ENCODE peak calls at places on chromosomes 5 and 9, in five cellular contexts. E is left lung, L is A549, A is mucosa of descending colon, X is mammary epithelial cell. U is an unnamed sample. For H3K9me3, the result is how much of the 10 kb centered on the place peaks cover.

GRCh38 chr5:14183187-14183939 is 40.2 kb downstream of the TRIO start:
- DNase-seq in E (no peak), L (no peak), A (no peak), X (no peak), U (no peak)

GRCh38 chr5:80070338-80071056 is 35.3 kb downstream of the THBS4 start:
- DNase-seq in E (no peak), L (no peak), A (no peak), X (no peak), U (no peak)

GRCh38 chr9:14608521-14608920 is 84.7 kb downstream of the ZDHHC21 start:
- DNase-seq in E (no peak), L (no peak), A (no peak), X (no peak), U (no peak)

GRCh38 chr9:119160559-119160958 is 208.7 kb downstream of the BRINP1 start:
- DNase-seq in E (no peak), L (no peak), A (no peak), X (no peak), U (no peak)

GRCh38 chr5:59786271-59786805 is 107.2 kb downstream of the PDE4D start:
- DNase-seq in E (no peak), L (peak), A (no peak), X (peak), U (no peak)

GRCh38 chr5:139014726-139015125 is 139.6 kb upstream of the LRRTM2 start:
- DNase-seq in E (no peak), L (peak), A (no peak), X (peak), U (no peak)

GRCh38 chr5:135159626-135160025 is 125.6 kb upstream of the PITX1 start:
- DNase-seq in E (no peak), L (no peak), A (no peak), X (no peak), U (no peak)

GRCh38 chr9:126738553-126738952 is 66.3 kb upstream of the ZBTB43 start:
- DNase-seq in E (no peak), L (no peak), A (no peak), X (no peak), U (no peak)

DNA sequence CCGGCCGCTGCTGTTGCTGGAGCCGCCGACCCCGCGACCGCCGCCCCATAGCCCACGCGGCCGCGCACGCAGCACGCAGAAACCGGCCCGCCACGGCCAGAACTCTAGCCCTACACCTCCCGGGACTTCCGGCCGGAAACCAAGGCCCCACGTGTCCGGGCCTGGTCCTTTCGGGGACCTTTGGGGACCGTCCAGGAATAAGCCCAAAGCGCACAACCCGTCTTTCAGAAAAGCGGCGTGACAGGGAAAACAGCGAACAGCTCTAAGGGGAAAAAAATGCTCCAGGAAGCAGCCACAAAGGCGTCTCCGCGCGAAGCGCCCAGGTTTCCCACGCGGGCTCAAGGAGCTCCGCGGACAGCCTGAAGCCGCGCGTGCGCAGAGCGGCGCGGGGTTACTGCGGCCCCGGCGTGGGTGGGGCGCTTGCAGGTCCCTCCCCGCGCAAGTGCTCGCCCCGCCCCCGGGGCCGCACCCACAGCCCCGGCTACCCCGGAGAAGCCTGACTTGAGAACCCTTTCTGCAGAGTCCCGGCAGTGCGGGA is at the start of the genes NSUN2 and SRD5A1:
- DNase-seq in E (peak), L (peak), A (peak), X (peak), U (peak)
- H3K9me3 ChIP-seq in E (under half), L (under half), A (under half), X (under half), U (under half)

DNA sequence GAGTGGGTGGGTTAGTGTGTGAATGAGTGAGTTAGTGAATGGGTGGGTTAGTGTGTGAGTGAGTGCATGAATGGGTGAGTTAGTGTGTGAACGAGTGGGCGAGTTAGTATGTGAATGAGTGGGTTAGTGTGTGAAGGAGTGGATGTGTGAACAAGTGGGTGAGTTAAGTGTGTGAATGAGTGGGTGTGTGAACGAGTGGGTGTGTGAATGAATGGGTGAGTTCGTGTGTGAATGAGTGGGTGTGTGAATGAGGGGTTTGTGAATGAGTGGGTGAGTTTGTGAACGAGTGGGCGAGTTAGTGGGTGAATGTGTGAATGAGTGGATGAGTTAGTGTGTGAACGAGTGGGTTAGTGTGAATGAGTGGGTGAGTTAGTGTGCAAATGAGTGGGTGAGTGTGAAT is 34.0 kb downstream of the NKD2 start:
- DNase-seq in E (no peak), L (no peak), A (no peak), X (no peak), U (no peak)
- H3K9me3 ChIP-seq in E (under half), L (under half), A (under half), X (under half), U (under half)

GRCh38 chr5:132458226-132458560 is 32.4 kb downstream of the IRF1 start:
- DNase-seq in E (no peak), L (no peak), A (no peak), X (peak), U (no peak)

GRCh38 chr5:132458651-132459030 is 31.9 kb downstream of the IRF1 start:
- DNase-seq in E (no peak), L (no peak), A (no peak), X (peak), U (no peak)

GRCh38 chr5:132459983-132460834 is 30.4 kb downstream of the IRF1 start:
- DNase-seq in E (no peak), L (no peak), A (peak), X (no peak), U (no peak)

GRCh38 chr5:132460835-132461230 is 29.7 kb downstream of the IRF1 start:
- DNase-seq in E (no peak), L (no peak), A (peak), X (no peak), U (no peak)

DNA sequence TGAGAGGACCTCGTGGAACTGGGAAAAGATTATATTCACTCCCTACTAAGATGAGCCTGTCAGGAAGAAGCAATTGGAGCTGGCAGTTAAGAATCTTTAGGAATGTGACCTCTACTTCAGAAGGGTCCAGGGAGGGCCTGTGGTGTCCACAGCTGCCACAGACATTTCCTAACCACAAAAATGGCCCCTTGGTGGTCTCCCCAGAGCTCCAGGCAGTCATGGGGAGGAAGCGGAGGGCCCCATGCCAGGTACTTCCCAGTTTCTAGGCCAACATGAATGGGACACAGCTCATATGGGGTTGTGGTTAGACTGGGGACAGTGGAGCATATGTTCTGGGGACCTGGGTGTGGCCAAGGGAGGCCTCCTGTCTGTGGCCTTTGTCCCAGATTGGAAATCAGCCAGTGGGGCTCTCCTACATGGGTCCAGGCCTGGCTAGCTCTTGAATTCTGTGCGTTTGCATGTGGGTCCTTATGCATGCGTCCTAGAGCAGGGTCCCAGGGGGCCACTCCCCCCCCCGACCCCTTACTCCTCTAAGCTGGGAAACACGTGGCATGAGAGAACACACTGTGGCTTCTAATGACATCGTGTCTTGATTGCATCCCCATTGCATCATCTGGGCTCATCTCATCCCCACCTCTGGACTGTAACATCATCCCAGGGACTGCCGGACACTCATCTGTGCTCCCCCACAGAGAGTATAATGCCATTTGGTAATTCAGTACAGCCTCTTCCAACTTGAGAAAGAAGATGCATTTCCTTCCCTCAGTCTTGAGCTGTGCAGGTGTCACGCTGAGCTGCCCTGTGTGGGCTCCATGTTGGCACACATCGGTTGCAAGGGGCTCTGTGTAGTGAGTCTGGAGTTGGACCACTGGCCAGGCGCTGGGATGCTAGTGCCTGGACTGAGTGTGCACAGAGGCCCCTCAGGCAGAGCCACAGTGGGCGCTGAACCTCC is 31.3 kb downstream of the IRF1 start:
- DNase-seq in E (no peak), L (no peak), A (peak), X (no peak), U (no peak)
- H3K9me3 ChIP-seq in E (under half), L (under half), A (under half), X (under half), U (under half)

GRCh38 chr9:101877439-101877838 is 139.0 kb upstream of the GRIN3A start:
- DNase-seq in E (no peak), L (no peak), A (no peak), X (no peak), U (no peak)

GRCh38 chr9:101880846-101881245 is 142.4 kb upstream of the GRIN3A start:
- DNase-seq in E (no peak), L (no peak), A (no peak), X (no peak), U (no peak)

GRCh38 chr9:101878734-101879133 is 140.3 kb upstream of the GRIN3A start:
- DNase-seq in E (no peak), L (no peak), A (no peak), X (no peak), U (no peak)

GRCh38 chr9:101881508-101881907 is 143.1 kb upstream of the GRIN3A start:
- DNase-seq in E (no peak), L (no peak), A (no peak), X (no peak), U (no peak)
- H3K9me3 ChIP-seq in E (under half), L (under half), A (under half), X (under half), U (under half)

DNA sequence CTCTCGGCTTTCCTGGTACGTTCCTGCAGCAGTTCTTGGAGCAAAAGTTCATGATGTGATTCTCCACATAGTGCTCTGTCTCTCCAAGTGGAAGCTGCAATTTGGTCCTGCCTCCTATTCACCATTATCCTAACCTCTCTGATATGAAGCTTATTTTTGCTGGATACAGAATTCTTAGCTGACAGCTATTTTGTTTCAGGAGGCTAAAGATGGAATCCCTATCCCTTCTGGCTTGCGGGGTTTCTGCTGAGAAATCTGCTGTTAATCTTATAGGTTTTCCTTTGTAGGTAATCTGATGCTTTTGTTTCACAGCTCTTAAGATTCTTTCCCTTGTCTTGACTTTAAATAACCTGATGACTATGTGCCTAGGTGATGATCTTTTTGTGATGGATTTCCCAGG is 181.6 kb upstream of the VLDLR start:
- DNase-seq in E (no peak), L (no peak), A (no peak), X (no peak), U (no peak)
- H3K9me3 ChIP-seq in E (under half), L (half or more), A (under half), X (under half), U (under half)

DNA sequence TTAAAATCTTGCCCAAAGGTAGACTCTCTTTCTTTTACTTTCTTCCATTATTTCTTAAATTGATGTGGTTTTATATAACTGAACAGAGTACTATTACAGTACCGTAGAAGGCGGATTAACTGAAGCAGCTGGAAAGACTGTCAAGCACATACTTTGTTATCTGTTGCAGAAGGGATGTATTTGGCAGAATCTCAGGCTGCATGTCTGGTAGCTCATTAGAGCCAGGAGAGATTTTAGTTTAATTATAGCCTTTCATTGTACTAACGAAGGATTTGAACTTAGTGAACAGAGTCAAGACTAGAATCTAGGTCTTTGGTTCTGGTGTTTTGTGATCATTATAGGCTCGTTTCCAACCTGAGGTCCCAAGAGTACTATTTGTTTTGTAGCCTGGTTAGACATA is 20.6 kb downstream of the ZNF354C start:
- DNase-seq in E (no peak), L (no peak), A (no peak), X (no peak), U (no peak)
- H3K9me3 ChIP-seq in E (under half), L (half or more), A (half or more), X (half or more), U (under half)

DNA sequence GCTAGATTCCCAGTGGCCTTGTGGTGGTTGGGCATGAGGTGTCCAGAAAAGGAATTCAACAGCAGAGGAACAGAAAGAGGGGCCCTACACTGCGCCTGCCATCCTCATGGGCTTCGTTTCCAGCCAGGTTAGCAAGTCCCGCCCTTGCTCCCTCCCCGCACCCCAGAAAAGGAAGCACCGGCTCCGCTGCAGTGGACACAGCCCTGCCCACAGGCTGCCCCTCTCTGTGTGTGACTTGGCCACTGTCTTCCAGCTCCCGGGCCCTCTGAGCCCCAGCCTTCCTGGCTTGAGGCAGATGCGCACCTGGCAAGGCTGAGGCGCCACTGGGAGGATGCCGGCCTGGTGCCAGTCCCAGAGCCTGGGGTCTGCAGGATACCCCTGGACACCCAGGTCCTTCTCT is 305.0 kb upstream of the IRX4 start:
- DNase-seq in E (no peak), L (no peak), A (no peak), X (no peak), U (no peak)
- H3K9me3 ChIP-seq in E (under half), L (under half), A (under half), X (under half), U (under half)

GRCh38 chr5:29587806-29588205 is 1605.7 kb upstream of the CDH6 start:
- DNase-seq in E (no peak), L (no peak), A (no peak), X (no peak), U (no peak)
- H3K9me3 ChIP-seq in E (under half), L (under half), A (under half), X (under half), U (under half)

DNA sequence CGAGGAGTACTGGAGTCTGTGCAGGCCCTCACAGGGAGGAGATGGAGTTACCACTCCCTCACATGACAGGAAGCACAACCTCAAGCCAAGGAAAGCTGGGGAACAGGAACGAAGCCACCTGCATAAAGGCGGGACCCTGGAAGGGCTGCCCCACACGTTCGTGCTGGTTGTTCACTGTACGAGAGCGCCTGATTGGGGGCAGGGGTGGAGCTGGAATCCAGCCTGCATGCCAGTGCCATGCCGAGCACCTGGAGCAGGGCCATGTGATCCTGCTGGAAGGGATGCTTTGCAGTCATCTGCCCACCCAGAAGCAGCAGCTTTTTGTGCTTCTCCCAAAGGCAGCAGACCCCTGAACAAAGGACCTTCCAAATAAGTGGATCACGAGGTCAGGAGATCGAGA is 11.4 kb downstream of the GRM6 start:
- DNase-seq in E (peak), L (no peak), A (no peak), X (no peak), U (no peak)
- H3K9me3 ChIP-seq in E (under half), L (under half), A (half or more), X (half or more), U (under half)